ENCODE peak calls at places on chromosomes 1 and 21, in nine cellular contexts. D is cardiac muscle cell, L is mucosa of descending colon, Y is fibroblast of lung, Z is GM10248, R is OCI-LY7, Q is prostate gland, G is brain microvascular endothelial cell, H is colonic mucosa. U is an unnamed sample.

GRCh38 chr21:38438476-38438893 is 59.8 kb downstream of the ERG start:
- DNase-seq in D (peak; percentile 27), L (no peak), Y (peak; percentile 96), Z (no peak), R (no peak), Q (no peak), G (peak; percentile 97), H (no peak), U (no peak)

GRCh38 chr1:25148673-25149300 is 83.5 kb downstream of the SYF2 start:
- DNase-seq in D (no peak), L (peak; percentile 48), Y (peak; percentile 6), Z (peak; percentile 51), R (peak; percentile 72), Q (no peak), G (peak; percentile 9), H (peak; percentile 31), U (peak; percentile 60)

GRCh38 chr1:53517821-53518352 is 58.7 kb downstream of the DMRTB1 start:
- DNase-seq in D (no peak), L (peak; percentile 16), Y (no peak), Z (no peak), R (no peak), Q (no peak), G (no peak), H (no peak), U (no peak)

GRCh38 chr1:117932576-117932975 is 3.0 kb downstream of the WDR3 start:
- DNase-seq in D (no peak), L (no peak), Y (no peak), Z (no peak), R (no peak), Q (no peak), G (no peak), H (no peak), U (no peak)

GRCh38 chr1:77350012-77350411 is 68.2 kb downstream of the AK5 start:
- DNase-seq in D (no peak), L (no peak), Y (no peak), Z (no peak), R (no peak), Q (no peak), G (no peak), H (no peak), U (no peak)

GRCh38 chr1:173451981-173452380 is 25.2 kb upstream of the PRDX6 start:
- DNase-seq in D (no peak), L (no peak), Y (peak; percentile 31), Z (no peak), R (no peak), Q (peak; percentile 93), G (no peak), H (no peak), U (no peak)

GRCh38 chr1:42146916-42147320 is 6.3 kb upstream of the GUCA2B start:
- DNase-seq in D (peak; percentile 79), L (peak; percentile 94), Y (peak; percentile 36), Z (peak; percentile 83), R (peak; percentile 63), Q (peak; percentile 88), G (peak; percentile 56), H (peak; percentile 94), U (peak; percentile 85)

GRCh38 chr1:10789392-10790154 is 6.9 kb downstream of the CASZ1 start:
- DNase-seq in D (no peak), L (no peak), Y (no peak), Z (no peak), R (no peak), Q (no peak), G (no peak), H (no peak), U (no peak)

GRCh38 chr1:116386042-116386441 is 13.0 kb downstream of the ATP1A1 start:
- DNase-seq in D (no peak), L (no peak), Y (no peak), Z (no peak), R (no peak), Q (no peak), G (no peak), H (no peak), U (no peak)

GRCh38 chr1:211036701-211037494 is 97.0 kb downstream of the KCNH1 start:
- DNase-seq in D (no peak), L (no peak), Y (peak; percentile 97), Z (no peak), R (no peak), Q (no peak), G (peak; percentile 95), H (no peak), U (no peak)

GRCh38 chr1:41683681-41684500 is 199.4 kb upstream of the EDN2 start:
- DNase-seq in D (no peak), L (peak; percentile 23), Y (peak; percentile 46), Z (no peak), R (no peak), Q (no peak), G (no peak), H (peak; percentile 25), U (no peak)

DNA sequence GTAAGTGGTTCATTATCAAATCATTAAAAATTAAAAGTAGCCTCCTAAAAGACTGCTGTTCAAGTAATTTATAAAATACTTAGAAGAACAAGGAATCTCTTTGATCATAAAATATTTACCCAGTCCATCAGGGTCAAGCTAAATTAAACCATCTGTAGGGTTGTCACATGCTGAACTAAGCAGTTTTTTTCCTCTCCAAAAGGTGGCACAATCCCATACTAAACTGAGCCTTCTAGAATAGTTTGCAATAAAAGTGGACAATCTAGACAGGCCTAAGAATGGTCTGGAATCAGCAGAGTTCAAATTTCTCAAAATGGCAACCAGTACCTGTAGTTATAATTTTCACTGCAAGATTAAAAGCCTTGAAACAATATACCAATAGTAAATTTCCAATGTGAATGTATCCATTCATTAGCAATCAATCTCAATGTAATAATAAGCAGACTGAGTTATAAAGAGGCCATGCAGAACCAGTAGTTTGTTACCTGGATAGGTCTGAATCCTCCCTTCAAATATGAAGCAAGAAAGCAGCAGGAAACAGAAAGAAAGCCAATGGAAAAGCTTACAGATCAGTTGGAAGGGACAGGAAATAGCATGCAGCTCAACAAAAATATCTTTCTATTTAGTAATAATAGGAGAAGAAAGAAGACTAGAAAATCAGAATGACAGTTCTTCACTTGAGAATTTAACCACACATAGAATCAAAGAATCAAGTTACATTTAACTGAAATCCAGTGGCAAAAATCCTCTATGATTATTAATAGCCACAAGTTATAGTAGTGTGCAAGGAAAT is 194.6 kb downstream of the EIF4G3 start:
- DNase-seq in D (peak; percentile 15), L (no peak), Y (peak; percentile 59), Z (no peak), R (peak; percentile 19), Q (no peak), G (peak; percentile 10), H (no peak), U (no peak)
- TF ChIP-seq CTCF in D (peak; percentile 47), L (no peak), Y (peak; percentile 56), Z (peak; percentile 21), R (peak; percentile 66), Q (peak; percentile 38), G (peak; percentile 35), H (peak; percentile 13), U (peak; percentile 36)

GRCh38 chr1:18581420-18581880 is 49.2 kb upstream of the PAX7 start:
- DNase-seq in D (peak; percentile 70), L (peak; percentile 58), Y (no peak), Z (peak; percentile 79), R (peak; percentile 56), Q (peak; percentile 14), G (no peak), H (peak; percentile 35), U (peak; percentile 76)
- TF ChIP-seq CTCF in D (peak; percentile 70), L (peak; percentile 43), Y (peak; percentile 64), Z (peak; percentile 70), R (peak; percentile 82), Q (peak; percentile 75), G (peak; percentile 86), H (peak; percentile 83), U (peak; percentile 94)

GRCh38 chr1:2923351-2923750 is 97.9 kb upstream of the ACTRT2 start:
- DNase-seq in D (no peak), L (no peak), Y (no peak), Z (no peak), R (no peak), Q (no peak), G (no peak), H (no peak), U (no peak)

GRCh38 chr1:2919826-2920225 is 101.4 kb upstream of the ACTRT2 start:
- DNase-seq in D (no peak), L (no peak), Y (no peak), Z (no peak), R (no peak), Q (no peak), G (no peak), H (no peak), U (no peak)

GRCh38 chr1:2920421-2921015 is 100.7 kb upstream of the ACTRT2 start:
- DNase-seq in D (no peak), L (no peak), Y (no peak), Z (no peak), R (no peak), Q (no peak), G (no peak), H (no peak), U (no peak)

GRCh38 chr1:2925291-2925690 is 96.0 kb upstream of the ACTRT2 start:
- DNase-seq in D (no peak), L (no peak), Y (no peak), Z (no peak), R (no peak), Q (no peak), G (no peak), H (no peak), U (no peak)

DNA sequence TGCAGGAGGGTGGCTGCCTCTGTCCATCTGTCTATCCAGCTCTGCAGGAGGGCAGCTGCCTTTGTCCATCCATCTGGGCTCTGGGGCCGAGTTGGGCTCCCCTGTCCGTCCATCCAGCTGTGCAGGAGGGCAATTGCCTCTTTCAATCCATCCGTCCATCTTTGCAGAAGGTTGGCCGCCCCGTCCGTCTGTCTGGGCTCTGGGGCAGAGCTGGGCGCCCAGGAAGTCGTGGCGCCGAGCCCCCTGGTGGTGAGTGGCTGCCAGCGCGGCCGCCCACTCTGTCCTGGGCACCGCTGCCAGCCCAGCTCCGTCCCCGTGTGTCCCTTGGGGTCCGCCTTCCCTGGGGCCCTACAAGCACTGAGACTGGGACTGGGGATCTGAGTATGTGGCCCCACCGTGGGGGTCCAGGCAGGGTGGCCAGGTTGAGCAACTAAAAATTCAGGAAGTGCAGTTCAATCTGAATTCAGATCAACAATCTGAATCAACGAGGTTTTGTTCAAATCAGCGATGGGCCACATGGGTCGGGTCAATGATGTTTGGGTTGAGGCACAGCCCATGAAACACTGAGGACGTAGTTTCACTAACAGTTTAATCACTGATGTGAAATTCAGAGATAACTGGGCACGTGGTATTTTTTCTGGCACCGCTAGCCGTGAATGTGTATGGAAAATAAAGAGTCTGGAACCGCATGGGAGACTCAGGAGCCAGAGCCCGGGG is 99.1 kb upstream of the ACTRT2 start:
- DNase-seq in D (no peak), L (peak; percentile 38), Y (no peak), Z (no peak), R (peak; percentile 15), Q (no peak), G (no peak), H (peak; percentile 22), U (no peak)
- TF ChIP-seq CTCF in D (peak; percentile 28), L (peak; percentile 51), Y (no peak), Z (no peak), R (peak; percentile 72), Q (peak; percentile 85), G (peak; percentile 24), H (peak; percentile 74), U (peak; percentile 26)

GRCh38 chr1:79322511-79323027 is 316.0 kb upstream of the ADGRL4 start:
- DNase-seq in D (no peak), L (no peak), Y (peak; percentile 26), Z (no peak), R (no peak), Q (no peak), G (peak; percentile 35), H (no peak), U (no peak)
- TF ChIP-seq CTCF in D (no peak), L (no peak), Y (no peak), Z (no peak), R (no peak), Q (no peak), G (peak; percentile 15), H (no peak), U (no peak)

GRCh38 chr1:232602622-232603021 is 27.3 kb downstream of the SIPA1L2 start:
- DNase-seq in D (no peak), L (no peak), Y (no peak), Z (no peak), R (peak; percentile 39), Q (no peak), G (no peak), H (no peak), U (no peak)
- TF ChIP-seq CTCF in D (peak; percentile 21), L (no peak), Y (peak; percentile 23), Z (no peak), R (peak; percentile 66), Q (no peak), G (peak; percentile 43), H (no peak), U (no peak)

U was measured in GM13977.